ENCODE peak calls at places on chromosomes 6 and 20, in five cellular contexts. C is vagina, P is adrenal gland, V is left ventricle myocardium inferior, J is lower lobe of right lung. K is an unnamed sample. For H3K4me1, the result is how much of the 10 kb centered on the place peaks cover.

GRCh38 chr6:4942673-4943009 is 61.2 kb downstream of the RPP40 start:
- DNase-seq in C (no peak), P (no peak), V (no peak), J (no peak), K (no peak)

GRCh38 chr6:44627091-44627878 is 239.8 kb downstream of the CDC5L start:
- DNase-seq in C (no peak), P (peak), V (peak), J (peak), K (peak)

GRCh38 chr6:37170273-37171140 is 555 bp downstream of the PIM1 start:
- DNase-seq in C (no peak), P (peak), V (peak), J (peak), K (peak)

GRCh38 chr20:52497731-52498130 is 306.2 kb upstream of the ZFP64 start:
- DNase-seq in C (no peak), P (no peak), V (no peak), J (no peak), K (no peak)

GRCh38 chr6:105994522-105995402 is 91.4 kb upstream of the PRDM1 start:
- DNase-seq in C (no peak), P (peak), V (peak), J (peak), K (peak)

GRCh38 chr6:170224694-170225660 is 65.9 kb downstream of the DLL1 start:
- DNase-seq in C (no peak), P (no peak), V (no peak), J (no peak), K (peak)

GRCh38 chr6:68679399-68679798 is 44.3 kb downstream of the ADGRB3 start:
- DNase-seq in C (no peak), P (no peak), V (no peak), J (no peak), K (no peak)

GRCh38 chr6:152161501-152161900 is 354.0 kb downstream of the ESR1 start:
- DNase-seq in C (no peak), P (no peak), V (no peak), J (no peak), K (no peak)

GRCh38 chr20:7926767-7927166 is 13.5 kb downstream of the HAO1 start:
- DNase-seq in C (no peak), P (no peak), V (no peak), J (no peak), K (no peak)

GRCh38 chr6:16669227-16669626 is 92.0 kb downstream of the ATXN1 start:
- DNase-seq in C (no peak), P (no peak), V (no peak), J (no peak), K (no peak)

GRCh38 chr6:169723991-169724553 is at the start of gene PHF10:
- DNase-seq in C (no peak), P (no peak), V (peak), J (peak), K (no peak)

GRCh38 chr6:170114956-170115855 is 175.7 kb downstream of the DLL1 start:
- DNase-seq in C (no peak), P (no peak), V (peak), J (peak), K (peak)

DNA sequence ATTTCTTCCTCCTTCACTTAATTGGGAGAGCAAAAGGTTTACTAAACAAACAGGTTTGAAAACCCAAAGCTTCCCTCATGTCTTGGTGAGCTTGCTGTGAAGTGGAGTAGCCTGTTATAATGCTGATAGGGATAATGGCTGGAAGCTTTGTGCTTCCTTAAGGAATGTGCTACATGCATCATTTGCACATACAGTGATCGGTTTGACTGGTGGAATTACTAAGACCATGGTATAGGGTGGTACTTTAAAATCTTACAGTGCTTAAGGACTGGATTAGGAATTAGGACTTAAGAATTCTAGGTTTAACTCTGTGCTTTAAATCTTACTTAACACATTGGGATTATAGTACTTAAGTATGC is 75.7 kb downstream of the ARID1B start:
- DNase-seq in C (no peak), P (no peak), V (no peak), J (no peak), K (no peak)
- H3K4me3 ChIP-seq in C (no peak), P (no peak), V (peak), J (no peak), K (no peak)

DNA sequence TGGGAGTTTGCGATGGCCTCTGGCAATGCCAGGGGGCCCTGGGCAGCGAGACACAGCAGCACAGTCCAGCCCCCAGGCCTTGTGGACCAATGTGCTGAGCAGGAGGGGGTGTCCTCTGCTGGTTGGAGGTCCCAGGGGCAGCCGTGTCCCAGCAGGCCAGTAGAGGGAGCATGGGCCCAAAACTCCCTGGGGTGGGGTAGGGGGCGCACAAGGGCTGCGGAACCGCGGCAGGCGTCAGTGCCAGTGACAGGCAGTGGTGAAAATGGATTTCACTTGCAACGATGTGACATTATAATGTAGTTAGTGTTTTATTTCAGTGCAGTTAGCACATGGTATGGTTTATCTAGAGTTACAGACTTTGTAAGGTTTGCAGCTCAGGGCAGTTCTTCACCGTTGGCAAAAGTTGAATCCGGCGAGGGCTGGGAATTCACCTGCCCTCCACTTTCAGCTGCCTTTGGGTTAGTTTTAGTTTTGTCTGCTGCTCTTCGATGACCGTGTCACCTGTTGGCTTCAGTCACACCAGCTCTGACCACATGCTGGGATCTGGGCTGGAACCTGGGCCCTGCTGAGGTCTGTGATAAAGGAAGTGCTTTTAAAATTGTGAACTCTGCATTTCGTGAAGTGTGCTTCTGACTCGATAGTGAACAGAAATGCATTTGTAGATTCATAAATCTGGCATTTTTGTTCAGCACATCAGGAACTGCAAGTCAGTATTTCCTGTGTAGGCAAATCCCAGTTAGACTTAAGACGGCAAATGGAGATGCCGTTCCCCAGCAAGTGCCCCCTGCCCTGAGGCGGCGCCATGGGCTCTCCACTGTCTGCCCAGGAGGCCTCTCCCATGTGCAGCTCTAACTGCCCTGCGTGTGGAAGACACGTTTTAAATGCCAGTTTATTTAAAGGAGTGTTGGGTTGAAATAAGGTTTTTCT is 46.8 kb downstream of the PYGB start:
- DNase-seq in C (no peak), P (peak), V (no peak), J (no peak), K (peak)
- TF ChIP-seq CTCF in C (peak), P (peak), V (peak), J (peak), K (peak)

DNA sequence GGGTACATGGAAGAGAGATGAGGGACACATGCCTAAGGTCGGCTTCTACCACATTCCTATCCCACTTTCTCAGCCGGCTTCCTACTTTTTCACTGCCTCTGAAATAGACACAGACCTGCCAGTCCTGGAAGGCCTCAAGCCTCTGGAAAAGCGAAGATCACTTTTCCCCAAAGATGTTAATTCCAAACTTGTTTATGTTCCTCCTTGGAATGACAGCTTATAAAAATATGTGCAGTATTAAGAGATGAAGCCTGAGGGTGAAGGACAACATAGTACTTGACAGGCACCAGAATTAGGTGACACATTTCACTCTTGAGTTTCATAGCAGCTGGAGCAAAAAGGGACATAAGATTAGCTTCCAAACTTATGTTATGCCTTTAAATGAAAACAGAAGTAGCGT is 25.2 kb downstream of the FOXO3 start:
- DNase-seq in C (no peak), P (no peak), V (no peak), J (no peak), K (no peak)
- H3K4me1 ChIP-seq in C (half or more), P (half or more), V (half or more), J (half or more), K (half or more)

GRCh38 chr20:33884633-33885032 is 73.5 kb downstream of the CHMP4B start:
- DNase-seq in C (no peak), P (no peak), V (no peak), J (no peak), K (no peak)
- H3K4me3 ChIP-seq in C (no peak), P (no peak), V (no peak), J (no peak), K (no peak)

DNA sequence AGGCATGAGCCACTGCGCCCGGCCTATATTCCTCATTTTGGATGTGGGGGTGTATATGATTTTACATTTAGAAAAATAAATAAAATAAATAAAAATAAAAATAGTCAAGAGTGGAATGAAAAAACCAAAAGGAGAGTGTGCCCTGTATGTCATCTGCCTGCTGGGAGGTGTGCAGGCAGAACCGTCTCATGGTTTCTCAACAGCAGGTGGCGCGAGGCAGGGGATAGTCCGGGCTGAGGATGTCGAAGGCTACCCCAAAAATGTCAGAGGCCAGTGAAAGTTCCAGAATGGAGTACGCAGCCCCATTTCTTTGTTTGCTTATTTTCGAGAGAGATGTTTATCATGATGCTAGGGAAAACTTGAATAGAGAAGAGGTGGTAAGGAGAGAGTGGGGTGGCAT is 16.4 kb upstream of the KIF16B start:
- DNase-seq in C (no peak), P (no peak), V (no peak), J (no peak), K (no peak)
- TF ChIP-seq CTCF in C (no peak), P (no peak), V (no peak), J (no peak), K (no peak)

DNA sequence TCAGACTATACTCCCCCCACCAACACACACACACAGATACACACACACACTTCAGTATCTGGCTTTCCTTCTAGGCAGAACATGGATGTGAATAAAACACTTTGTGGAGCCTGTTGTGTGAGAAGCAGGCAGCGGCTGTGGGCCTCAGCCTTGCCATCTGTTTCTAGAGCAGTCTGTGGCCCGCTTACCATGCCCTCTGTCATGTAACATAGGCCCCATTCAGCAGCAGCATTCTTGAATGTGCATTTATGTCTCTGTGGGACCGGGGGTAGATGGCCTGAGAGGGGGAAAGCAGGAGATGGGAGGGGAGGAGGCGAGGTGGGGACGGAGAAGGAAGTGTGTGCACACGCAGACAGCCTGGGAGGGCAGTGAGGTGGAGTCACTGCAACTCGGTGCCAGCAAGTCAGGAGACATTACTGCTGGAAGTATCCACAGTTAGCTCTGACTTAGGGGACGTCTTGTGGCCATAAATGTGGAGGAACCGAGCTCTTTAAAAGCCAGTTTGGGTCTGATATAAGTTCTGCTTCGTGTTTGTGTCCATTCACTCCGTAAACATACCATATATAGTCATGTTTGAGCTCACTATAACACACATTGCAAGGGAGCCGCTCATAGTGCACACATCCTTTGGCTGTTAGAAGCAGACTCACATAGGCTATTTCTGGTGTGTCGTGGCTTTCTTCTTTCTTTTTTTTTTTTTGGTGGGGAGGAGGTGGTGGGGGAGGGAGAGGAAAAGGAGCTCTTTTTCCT is 38.5 kb downstream of the RREB1 start:
- DNase-seq in C (no peak), P (no peak), V (peak), J (peak), K (peak)
- H3K4me1 ChIP-seq in C (half or more), P (half or more), V (half or more), J (half or more), K (half or more)

DNA sequence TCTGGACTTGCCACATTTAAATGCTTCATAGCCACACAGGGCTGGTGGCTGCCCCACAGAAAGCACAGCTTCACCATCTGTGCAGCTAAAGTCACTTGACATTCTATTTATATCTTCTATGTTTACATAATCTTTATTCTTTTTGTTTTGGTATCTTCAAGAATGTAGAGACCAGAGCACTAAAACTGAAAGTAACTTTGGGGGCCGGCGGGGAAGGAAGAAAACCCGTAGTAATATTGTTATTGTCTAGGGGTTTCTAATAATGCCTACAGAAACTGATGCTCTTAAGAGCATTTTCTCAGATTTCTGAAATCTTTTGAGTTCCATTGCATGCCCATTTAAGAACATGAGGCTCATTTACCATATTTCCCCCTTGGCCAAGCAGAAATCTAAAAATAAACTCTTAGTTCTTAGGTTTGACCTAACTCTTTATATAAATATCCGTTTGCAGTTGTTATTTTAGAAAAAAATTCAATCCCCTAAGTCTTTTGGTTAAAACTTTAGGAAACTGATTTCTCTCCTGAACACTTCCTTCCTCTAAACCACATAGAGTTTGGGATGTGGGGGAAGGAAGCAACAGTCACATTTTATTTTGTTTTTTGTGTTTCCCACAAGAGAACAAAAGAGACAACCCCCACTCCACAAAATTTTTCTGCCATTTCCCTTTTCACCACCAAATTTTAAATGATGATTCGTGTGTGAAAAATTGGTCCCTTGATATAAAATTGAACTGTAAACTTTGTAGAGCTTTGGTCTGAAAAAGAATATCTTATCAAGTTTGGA is 207.6 kb downstream of the OGFRL1 start:
- DNase-seq in C (no peak), P (no peak), V (no peak), J (no peak), K (peak)
- H3K4me3 ChIP-seq in C (peak), P (no peak), V (peak), J (peak), K (peak)

DNA sequence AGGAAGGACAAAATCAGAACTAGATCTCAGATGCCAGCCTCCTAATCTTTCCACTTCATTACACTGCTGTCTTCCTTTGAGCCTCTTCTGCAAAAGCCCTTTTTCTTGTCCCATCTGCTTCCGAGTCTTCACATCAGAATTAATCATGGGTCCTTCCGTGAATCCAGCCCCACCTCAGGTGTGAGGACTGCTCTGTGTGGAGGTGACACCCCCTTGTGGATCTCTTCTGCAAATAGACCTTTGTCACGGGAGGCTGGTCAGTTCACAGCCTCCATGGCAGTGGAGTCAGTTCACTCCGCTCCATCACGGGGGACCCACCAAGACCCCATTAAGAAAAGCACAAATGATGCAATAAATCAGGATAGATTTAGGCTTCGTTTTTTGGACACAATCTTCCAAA is 171.1 kb downstream of the ADAT2 start:
- DNase-seq in C (no peak), P (peak), V (no peak), J (no peak), K (no peak)
- TF ChIP-seq CTCF in C (no peak), P (peak), V (peak), J (no peak), K (no peak)

K was measured in gastrocnemius medialis.